ENCODE peak calls at places on chromosomes 16 and 17, in five cellular contexts. Z is lung, O is thoracic aorta, M is H9, D is breast epithelium. N is an unnamed sample. For H3K4me1, the result is how much of the 10 kb centered on the place peaks cover.

GRCh38 chr17:81537856-81538555 is 9.8 kb downstream of the FSCN2 start:
- DNase-seq in O (no peak), Z (no peak), M (no peak), D (no peak), N (peak)

GRCh38 chr17:30391534-30391933 is 12.8 kb downstream of the CPD start:
- DNase-seq in O (no peak), M (no peak), D (no peak), Z (no peak), N (no peak)

GRCh38 chr16:47049901-47050583 is 76.6 kb upstream of the DNAJA2 start:
- DNase-seq in Z (no peak), M (no peak), D (no peak), O (no peak), N (no peak)

GRCh38 chr16:28192811-28193529 is 18.8 kb downstream of the XPO6 start:
- DNase-seq in M (no peak), Z (no peak), O (no peak), D (no peak), N (no peak)

GRCh38 chr17:15239471-15239870 is 25.7 kb downstream of the PMP22 start:
- DNase-seq in M (peak), O (no peak), Z (no peak), D (no peak), N (no peak)

GRCh38 chr16:72913551-72913950 is 134.4 kb downstream of the ZFHX3 start:
- DNase-seq in O (no peak), M (no peak), D (no peak), Z (no peak), N (no peak)

GRCh38 chr17:4919511-4920047 is 12.5 kb upstream of the GP1BA start:
- DNase-seq in M (peak), D (no peak), Z (no peak), O (no peak), N (no peak)

GRCh38 chr17:9817086-9817485 is 4.8 kb downstream of the GSG1L2 start:
- DNase-seq in D (peak), M (peak), O (no peak), Z (peak), N (no peak)

GRCh38 chr16:31128711-31129567 is 6.6 kb downstream of the PRSS8 start:
- DNase-seq in O (no peak), Z (peak), D (no peak), M (no peak), N (no peak)

GRCh38 chr17:55198690-55199370 is 65.9 kb upstream of the HLF start:
- DNase-seq in O (no peak), Z (no peak), D (no peak), M (no peak), N (no peak)

GRCh38 chr16:61014869-61015268 is 1021.4 kb downstream of the CDH8 start:
- DNase-seq in M (peak), O (no peak), D (no peak), Z (no peak), N (no peak)

GRCh38 chr17:2634361-2634960 is 41.0 kb downstream of the PAFAH1B1 start:
- DNase-seq in O (no peak), D (no peak), M (peak), Z (no peak), N (peak)

GRCh38 chr16:86354641-86355040 is 155.7 kb upstream of the FOXF1 start:
- DNase-seq in D (no peak), Z (no peak), M (no peak), O (no peak), N (no peak)

GRCh38 chr16:13919330-13919682 is 648 bp upstream of the ERCC4 start:
- DNase-seq in M (no peak), D (no peak), O (no peak), Z (no peak), N (no peak)

GRCh38 chr16:48511716-48512115 is 98.3 kb downstream of the N4BP1 start:
- DNase-seq in D (no peak), M (no peak), Z (no peak), O (no peak), N (no peak)

GRCh38 chr17:45222273-45222993 is 748 bp downstream of the FMNL1 start:
- DNase-seq in Z (no peak), M (peak), O (no peak), D (no peak), N (no peak)

GRCh38 chr16:2520097-2520783 is at the start of gene AMDHD2:
- DNase-seq in O (peak), D (peak), M (peak), Z (peak), N (peak)

GRCh38 chr16:28839004-28839639 is 7.0 kb downstream of the TUFM start:
- DNase-seq in Z (no peak), M (no peak), D (no peak), O (no peak), N (no peak)

GRCh38 chr16:83470406-83470805 is 337.4 kb upstream of the HSBP1 start:
- DNase-seq in O (no peak), Z (no peak), M (peak), D (no peak), N (no peak)

GRCh38 chr17:40646791-40647548 is 648 bp downstream of the SMARCE1 start:
- DNase-seq in O (no peak), M (no peak), D (no peak), Z (peak), N (peak)

GRCh38 chr17:9935408-9935807 is 30.3 kb upstream of the RCVRN start:
- DNase-seq in Z (no peak), D (peak), O (no peak), M (no peak), N (no peak)

GRCh38 chr17:50443492-50444051 is 17.6 kb downstream of the ACSF2 start:
- DNase-seq in Z (no peak), D (no peak), M (no peak), O (no peak), N (peak)

GRCh38 chr17:45282683-45283644 is 21.1 kb upstream of the SPATA32 start:
- DNase-seq in O (no peak), Z (peak), D (no peak), M (no peak), N (peak)

GRCh38 chr16:59249049-59249448 is 514.9 kb upstream of the GOT2 start:
- DNase-seq in O (no peak), D (no peak), Z (no peak), M (peak), N (no peak)

GRCh38 chr16:73002836-73003235 is 45.1 kb downstream of the ZFHX3 start:
- DNase-seq in Z (no peak), D (no peak), O (no peak), M (no peak), N (no peak)

GRCh38 chr17:80154166-80154565 is 7.2 kb upstream of the EIF4A3 start:
- DNase-seq in D (no peak), O (no peak), Z (no peak), M (no peak), N (no peak)

GRCh38 chr16:81440888-81441663 is 3.5 kb upstream of the CMIP start:
- DNase-seq in D (no peak), O (no peak), Z (no peak), M (no peak), N (no peak)

GRCh38 chr17:8004899-8005298 is 2.5 kb downstream of the GUCY2D start:
- DNase-seq in Z (no peak), D (no peak), O (no peak), M (no peak), N (no peak)

GRCh38 chr16:79168321-79168720 is 432.2 kb downstream of the MAF start:
- DNase-seq in O (no peak), Z (no peak), M (no peak), D (no peak), N (no peak)

DNA sequence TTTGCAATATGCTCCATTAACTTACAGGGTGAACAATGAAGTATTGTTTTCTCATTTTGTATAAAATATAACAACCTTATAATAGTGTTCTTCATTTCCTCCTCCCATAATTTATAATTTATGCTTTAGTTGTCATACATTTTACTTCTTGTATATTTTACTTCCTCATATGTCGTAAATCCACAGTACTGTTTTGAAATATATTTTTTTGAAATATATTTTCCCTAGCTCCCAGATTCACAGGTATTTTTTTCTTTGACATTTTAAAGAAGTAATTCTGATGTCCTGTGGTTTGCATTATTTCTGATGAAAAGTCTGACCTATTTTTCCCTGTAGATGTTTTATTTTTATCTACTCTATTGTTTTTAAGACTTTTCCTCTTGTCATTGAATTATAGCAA is 52.7 kb downstream of the VMP1 start:
- DNase-seq in M (no peak), Z (no peak), D (no peak), O (no peak), N (no peak)
- TF ChIP-seq CTCF in M (no peak), Z (no peak), D (no peak), O (no peak), N (no peak)

DNA sequence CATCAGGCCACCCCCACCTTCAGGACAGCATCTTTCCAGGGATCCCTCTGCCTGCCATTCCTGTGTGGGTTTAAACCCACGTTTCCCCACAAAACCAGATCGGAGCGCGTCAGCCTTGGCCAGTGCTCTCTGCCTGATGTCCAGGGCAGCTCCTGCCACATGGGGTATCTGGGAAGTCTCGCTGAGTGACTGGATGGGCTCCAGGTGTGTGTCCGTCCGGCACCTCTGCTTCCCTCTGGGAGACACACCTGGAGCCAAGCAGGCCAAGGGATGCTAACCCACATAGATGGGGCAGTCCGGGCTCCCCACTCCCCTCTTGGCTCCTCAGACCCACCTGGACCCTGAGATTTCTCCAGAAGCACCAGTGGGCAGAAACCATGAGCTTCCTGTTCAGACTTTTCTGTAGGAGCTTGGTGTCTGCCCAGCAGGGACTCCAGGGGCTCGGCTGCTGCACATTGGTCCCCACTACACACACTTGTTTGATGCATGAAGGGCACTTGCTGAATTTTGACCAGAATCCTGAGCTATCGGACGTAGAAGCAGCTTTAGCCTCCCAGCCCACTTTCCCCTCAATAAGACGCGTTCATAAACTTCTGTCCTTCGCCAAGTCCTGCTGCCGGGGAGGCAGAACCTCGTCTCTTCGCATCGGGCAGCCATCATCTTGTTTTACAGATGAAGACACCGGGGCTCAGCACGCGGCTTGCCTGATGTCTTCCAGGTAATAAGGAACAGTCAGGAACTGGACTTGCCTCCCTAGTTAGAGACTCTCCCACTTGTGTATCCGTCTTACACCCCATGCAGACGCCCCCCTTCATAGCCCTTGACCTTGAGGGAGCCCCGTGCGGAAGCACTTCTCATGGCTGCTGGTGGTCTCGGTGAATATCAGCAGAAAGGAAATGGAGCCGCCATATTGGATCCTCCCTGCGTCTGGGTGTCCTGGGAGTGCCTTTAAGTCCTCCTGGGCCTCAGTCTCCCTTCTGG is 91.6 kb upstream of the ZNF469 start:
- DNase-seq in O (no peak), Z (no peak), D (no peak), M (no peak), N (no peak)
- H3K27ac ChIP-seq in O (no peak), Z (no peak), D (no peak), M (no peak), N (no peak)

GRCh38 chr16:56478228-56479049 is 27.1 kb downstream of the OGFOD1 start:
- DNase-seq in Z (no peak), O (no peak), M (no peak), D (no peak), N (no peak)
- H3K4me1 ChIP-seq in Z (under half), O (under half), M (under half), D (under half), N (under half)

GRCh38 chr16:85104147-85104546 is 8.1 kb downstream of the CIBAR2 start:
- DNase-seq in O (no peak), Z (no peak), M (no peak), D (no peak), N (no peak)
- TF ChIP-seq CTCF in O (no peak), Z (no peak), M (peak), D (no peak), N (no peak)

GRCh38 chr17:57544834-57545463 is 200.2 kb downstream of the CCDC182 start:
- DNase-seq in Z (no peak), D (no peak), O (no peak), M (no peak), N (no peak)
- H3K27ac ChIP-seq in Z (no peak), D (no peak), O (no peak), M (no peak), N (no peak)

GRCh38 chr16:50706250-50706649 is 12.8 kb downstream of the NOD2 start:
- DNase-seq in M (no peak), D (no peak), Z (no peak), O (no peak), N (no peak)
- H3K4me1 ChIP-seq in M (under half), D (under half), Z (under half), O (under half), N (under half)

GRCh38 chr17:70642059-70642458 is 472.7 kb downstream of the KCNJ2 start:
- DNase-seq in O (no peak), M (no peak), Z (no peak), D (no peak), N (no peak)

DNA sequence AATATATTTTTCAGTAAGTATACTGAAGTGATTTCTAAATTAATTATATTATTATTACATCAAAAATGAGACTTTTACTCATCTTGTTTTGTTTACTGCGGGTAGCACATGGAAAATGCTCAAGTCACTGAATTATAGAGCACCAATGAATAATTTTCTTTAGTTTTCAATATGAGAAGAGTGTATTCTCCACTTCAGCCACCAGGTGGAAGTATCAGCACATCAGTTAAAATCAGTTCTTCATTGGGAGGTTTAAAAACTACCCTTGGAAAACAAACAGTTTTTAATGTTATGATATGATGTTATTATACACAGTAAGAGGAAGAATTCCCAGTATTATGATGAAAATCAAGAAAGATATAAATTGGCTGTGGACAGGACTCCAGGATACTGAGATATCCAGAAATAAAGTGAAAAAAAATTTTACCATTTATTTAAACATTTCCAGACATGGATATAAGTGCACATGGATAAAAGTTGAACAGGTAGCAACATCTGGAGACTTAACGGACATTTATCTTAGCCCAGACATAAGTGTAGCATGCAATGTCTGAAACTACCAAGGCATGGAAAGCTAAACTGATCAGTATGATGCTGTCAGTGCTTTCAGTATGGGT is 467.3 kb downstream of the KCNJ2 start:
- DNase-seq in M (no peak), Z (no peak), O (no peak), D (no peak), N (no peak)
- TF ChIP-seq CTCF in M (peak), Z (peak), O (peak), D (peak), N (peak)

GRCh38 chr17:79089720-79090502 is 15.3 kb downstream of the ENGASE start:
- DNase-seq in D (no peak), Z (no peak), O (no peak), M (no peak), N (no peak)

GRCh38 chr17:79090503-79091372 is 16.1 kb downstream of the ENGASE start:
- DNase-seq in D (no peak), O (no peak), Z (no peak), M (peak), N (no peak)

GRCh38 chr17:79092567-79092966 is 17.9 kb downstream of the ENGASE start:
- DNase-seq in O (no peak), M (no peak), D (no peak), Z (no peak), N (no peak)

GRCh38 chr17:79093270-79093669 is 18.6 kb downstream of the ENGASE start:
- DNase-seq in M (no peak), Z (no peak), D (no peak), O (no peak), N (no peak)

GRCh38 chr17:79091373-79091670 is 16.7 kb downstream of the ENGASE start:
- DNase-seq in M (no peak), Z (no peak), D (no peak), O (no peak), N (no peak)
- H3K27ac ChIP-seq in M (no peak), Z (no peak), D (no peak), O (no peak), N (no peak)

GRCh38 chr16:89289428-89290395 is 72.2 kb downstream of the ZNF778 start:
- DNase-seq in O (no peak), M (peak), Z (peak), D (no peak), N (peak)
- H3K4me1 ChIP-seq in O (under half), M (under half), Z (under half), D (under half), N (under half)

GRCh38 chr16:67676939-67677338 is 10.3 kb downstream of the C16orf86 start:
- DNase-seq in Z (no peak), M (no peak), O (no peak), D (no peak), N (no peak)
- TF ChIP-seq CTCF in Z (no peak), M (no peak), O (no peak), D (no peak), N (no peak)